ENCODE peak calls at places on chromosomes 5 and 9, in ten cellular contexts. H, Y, V, O, G, A, D, U, C and Z are unnamed samples.

GRCh38 chr5:43039468-43040286 is 442 bp downstream of the ANXA2R start:
- DNase-seq in H (peak; percentile 43), Y (peak; percentile 75), V (peak; percentile 73), O (peak; percentile 49), G (peak; percentile 83), A (peak; percentile 66), D (peak; percentile 52), U (peak; percentile 86), C (peak; percentile 39), Z (peak; percentile 51)

GRCh38 chr5:121550989-121551388 is 300.7 kb upstream of the FTMT start:
- DNase-seq in H (no peak), Y (no peak), V (no peak), O (no peak), G (no peak), A (no peak), D (no peak), U (no peak), C (no peak), Z (no peak)

GRCh38 chr5:177455036-177455660 is 8.5 kb downstream of the PRR7 start:
- DNase-seq in H (peak; percentile 92), Y (peak; percentile 68), V (peak; percentile 44), O (peak; percentile 95), G (peak; percentile 88), A (peak; percentile 89), D (peak; percentile 86), U (peak; percentile 73), C (peak; percentile 95), Z (peak; percentile 90)

GRCh38 chr9:91992636-91993035 is 42.6 kb upstream of the ROR2 start:
- DNase-seq in H (no peak), Y (peak; percentile 93), V (no peak), O (no peak), G (no peak), A (no peak), D (no peak), U (peak; percentile 47), C (no peak), Z (no peak)

GRCh38 chr5:82597437-82597836 is 319.3 kb upstream of the RPS23 start:
- DNase-seq in H (no peak), Y (no peak), V (no peak), O (no peak), G (no peak), A (no peak), D (no peak), U (no peak), C (peak; percentile 6), Z (no peak)

GRCh38 chr5:120684749-120685415 is 220.8 kb downstream of the PRR16 start:
- DNase-seq in H (no peak), Y (peak; percentile 37), V (no peak), O (no peak), G (no peak), A (no peak), D (no peak), U (peak; percentile 47), C (no peak), Z (no peak)

GRCh38 chr5:73619606-73620334 is 6.2 kb upstream of the ARHGEF28 start:
- DNase-seq in H (no peak), Y (peak; percentile 12), V (peak; percentile 75), O (no peak), G (no peak), A (no peak), D (no peak), U (no peak), C (no peak), Z (no peak)

GRCh38 chr9:76720245-76720644 is 44.0 kb upstream of the PCA3 start:
- DNase-seq in H (no peak), Y (no peak), V (no peak), O (no peak), G (no peak), A (no peak), D (no peak), U (no peak), C (no peak), Z (no peak)

GRCh38 chr5:71903826-71904225 is 184.8 kb downstream of the CARTPT start:
- DNase-seq in H (no peak), Y (no peak), V (no peak), O (no peak), G (no peak), A (no peak), D (no peak), U (no peak), C (no peak), Z (no peak)

GRCh38 chr5:78613756-78614155 is 34.8 kb downstream of the LHFPL2 start:
- DNase-seq in H (no peak), Y (no peak), V (no peak), O (no peak), G (no peak), A (no peak), D (no peak), U (no peak), C (no peak), Z (no peak)

GRCh38 chr5:133294380-133294779 is 242.6 kb downstream of the HSPA4 start:
- DNase-seq in H (no peak), Y (no peak), V (no peak), O (no peak), G (no peak), A (no peak), D (no peak), U (no peak), C (no peak), Z (no peak)

GRCh38 chr5:127898551-127899213 is 184.9 kb upstream of the SLC12A2 start:
- DNase-seq in H (no peak), Y (peak; percentile 42), V (no peak), O (no peak), G (no peak), A (no peak), D (no peak), U (peak; percentile 36), C (no peak), Z (no peak)

GRCh38 chr5:105868038-105868775 is 1802.5 kb downstream of the EFNA5 start:
- DNase-seq in H (peak; percentile 48), Y (no peak), V (no peak), O (no peak), G (no peak), A (no peak), D (no peak), U (peak; percentile 35), C (no peak), Z (no peak)

GRCh38 chr5:151022511-151023018 is 2.2 kb downstream of the GPX3 start:
- DNase-seq in H (no peak), Y (no peak), V (no peak), O (no peak), G (peak; percentile 90), A (no peak), D (no peak), U (no peak), C (no peak), Z (no peak)

GRCh38 chr5:127031147-127031862 is 947 bp upstream of the MARCHF3 start:
- DNase-seq in H (peak; percentile 18), Y (no peak), V (no peak), O (no peak), G (peak; percentile 66), A (no peak), D (peak; percentile 31), U (no peak), C (no peak), Z (peak; percentile 29)

GRCh38 chr5:174736351-174736721 is 12.0 kb downstream of the MSX2 start:
- DNase-seq in H (no peak), Y (peak; percentile 93), V (no peak), O (no peak), G (no peak), A (no peak), D (peak; percentile 24), U (peak; percentile 46), C (no peak), Z (no peak)

GRCh38 chr9:81092057-81092456 is 597.3 kb downstream of the TLE1 start:
- DNase-seq in H (no peak), Y (no peak), V (no peak), O (no peak), G (no peak), A (no peak), D (no peak), U (no peak), C (no peak), Z (no peak)

GRCh38 chr5:134141346-134142050 is 27.0 kb downstream of the TCF7 start:
- DNase-seq in H (peak; percentile 4), Y (peak; percentile 43), V (no peak), O (no peak), G (no peak), A (no peak), D (no peak), U (no peak), C (no peak), Z (peak; percentile 21)

GRCh38 chr5:174816858-174817257 is 92.5 kb downstream of the MSX2 start:
- DNase-seq in H (no peak), Y (no peak), V (no peak), O (no peak), G (no peak), A (no peak), D (no peak), U (no peak), C (no peak), Z (no peak)

GRCh38 chr9:124342946-124343485 is 72.2 kb downstream of the PSMB7 start:
- DNase-seq in H (no peak), Y (peak; percentile 95), V (peak; percentile 7), O (no peak), G (peak; percentile 93), A (peak; percentile 73), D (peak; percentile 46), U (peak; percentile 93), C (no peak), Z (no peak)

GRCh38 chr9:136538599-136539426 is 7.0 kb downstream of the NOTCH1 start:
- DNase-seq in H (no peak), Y (peak; percentile 25), V (no peak), O (peak; percentile 44), G (no peak), A (no peak), D (no peak), U (no peak), C (peak; percentile 82), Z (no peak)

GRCh38 chr9:105216440-105217178 is 27.8 kb upstream of the SLC44A1 start:
- DNase-seq in H (peak; percentile 53), Y (peak; percentile 28), V (no peak), O (no peak), G (no peak), A (no peak), D (no peak), U (peak; percentile 44), C (no peak), Z (peak; percentile 45)

GRCh38 chr5:170651902-170652301 is 131.6 kb upstream of the GABRP start:
- DNase-seq in H (no peak), Y (no peak), V (no peak), O (no peak), G (no peak), A (peak; percentile 27), D (no peak), U (no peak), C (no peak), Z (no peak)

GRCh38 chr9:99171225-99172128 is 50.3 kb downstream of the ALG2 start:
- DNase-seq in H (no peak), Y (no peak), V (no peak), O (no peak), G (no peak), A (no peak), D (no peak), U (no peak), C (no peak), Z (no peak)

GRCh38 chr5:124007675-124008398 is 495.9 kb downstream of the CSNK1G3 start:
- DNase-seq in H (no peak), Y (no peak), V (peak; percentile 17), O (no peak), G (no peak), A (no peak), D (no peak), U (peak; percentile 34), C (no peak), Z (no peak)